ENCODE peak calls at places on chromosomes 1 and 21, in nine cellular contexts. One of them, this sample, is unnamed.
A peak's percentile ranks its signal among the peaks of the same experiment; 100 is the strongest.

GRCh38 chr1:54610048-54610447 is 13.3 kb downstream of the FAM151A start:
- DNase-seq in stimulated activated CD4-positive, alpha-beta T cell treated with anti-CD3 and anti-CD28 coated beads, Interleukin-2, amount 100 ng/mL, for 48 hours: no peak
- DNase-seq in RWPE1: no peak
- DNase-seq in NCI-H2171 treated with DMSO at 0.1 percent for 48 hours: no peak
- DNase-seq in HFFc6: peak; percentile 17
- DNase-seq in progenitor cell of endocrine pancreas: no peak
- DNase-seq in fibroblast of villous mesenchyme: no peak
- DNase-seq in suprapubic skin: peak; percentile 37
- DNase-seq in HEK293T: no peak
- DNase-seq in this sample: no peak

GRCh38 chr1:78102082-78102481 is 56.3 kb downstream of the GIPC2 start:
- DNase-seq in stimulated activated CD4-positive, alpha-beta T cell treated with anti-CD3 and anti-CD28 coated beads, Interleukin-2, amount 100 ng/mL, for 48 hours: no peak
- DNase-seq in RWPE1: no peak
- DNase-seq in NCI-H2171 treated with DMSO at 0.1 percent for 48 hours: no peak
- DNase-seq in HFFc6: peak; percentile 86
- DNase-seq in progenitor cell of endocrine pancreas: no peak
- DNase-seq in fibroblast of villous mesenchyme: peak; percentile 84
- DNase-seq in suprapubic skin: no peak
- DNase-seq in HEK293T: no peak
- DNase-seq in this sample: no peak

GRCh38 chr1:26702680-26703038 is 6.8 kb downstream of the ARID1A start:
- DNase-seq in stimulated activated CD4-positive, alpha-beta T cell treated with anti-CD3 and anti-CD28 coated beads, Interleukin-2, amount 100 ng/mL, for 48 hours: no peak
- DNase-seq in RWPE1: no peak
- DNase-seq in NCI-H2171 treated with DMSO at 0.1 percent for 48 hours: no peak
- DNase-seq in HFFc6: no peak
- DNase-seq in progenitor cell of endocrine pancreas: no peak
- DNase-seq in fibroblast of villous mesenchyme: no peak
- DNase-seq in suprapubic skin: no peak
- DNase-seq in HEK293T: no peak
- DNase-seq in this sample: no peak

GRCh38 chr1:47913225-47913823 is 83.9 kb downstream of the TRABD2B start:
- DNase-seq in stimulated activated CD4-positive, alpha-beta T cell treated with anti-CD3 and anti-CD28 coated beads, Interleukin-2, amount 100 ng/mL, for 48 hours: no peak
- DNase-seq in RWPE1: no peak
- DNase-seq in NCI-H2171 treated with DMSO at 0.1 percent for 48 hours: no peak
- DNase-seq in HFFc6: no peak
- DNase-seq in progenitor cell of endocrine pancreas: no peak
- DNase-seq in fibroblast of villous mesenchyme: no peak
- DNase-seq in suprapubic skin: no peak
- DNase-seq in HEK293T: no peak
- DNase-seq in this sample: no peak

GRCh38 chr1:1001057-1001630 is 1.2 kb upstream of the HES4 start:
- DNase-seq in stimulated activated CD4-positive, alpha-beta T cell treated with anti-CD3 and anti-CD28 coated beads, Interleukin-2, amount 100 ng/mL, for 48 hours: no peak
- DNase-seq in RWPE1: no peak
- DNase-seq in NCI-H2171 treated with DMSO at 0.1 percent for 48 hours: peak; percentile 56
- DNase-seq in HFFc6: no peak
- DNase-seq in progenitor cell of endocrine pancreas: peak; percentile 24
- DNase-seq in fibroblast of villous mesenchyme: no peak
- DNase-seq in suprapubic skin: peak; percentile 67
- DNase-seq in HEK293T: no peak
- DNase-seq in this sample: no peak

GRCh38 chr1:82632164-82632563 is 831.4 kb downstream of the ADGRL2 start:
- DNase-seq in stimulated activated CD4-positive, alpha-beta T cell treated with anti-CD3 and anti-CD28 coated beads, Interleukin-2, amount 100 ng/mL, for 48 hours: no peak
- DNase-seq in RWPE1: peak; percentile 59
- DNase-seq in NCI-H2171 treated with DMSO at 0.1 percent for 48 hours: no peak
- DNase-seq in HFFc6: no peak
- DNase-seq in progenitor cell of endocrine pancreas: no peak
- DNase-seq in fibroblast of villous mesenchyme: no peak
- DNase-seq in suprapubic skin: no peak
- DNase-seq in HEK293T: no peak
- DNase-seq in this sample: no peak

GRCh38 chr1:183710734-183711133 is 57.6 kb upstream of the APOBEC4 start:
- DNase-seq in stimulated activated CD4-positive, alpha-beta T cell treated with anti-CD3 and anti-CD28 coated beads, Interleukin-2, amount 100 ng/mL, for 48 hours: no peak
- DNase-seq in RWPE1: no peak
- DNase-seq in NCI-H2171 treated with DMSO at 0.1 percent for 48 hours: no peak
- DNase-seq in HFFc6: no peak
- DNase-seq in progenitor cell of endocrine pancreas: no peak
- DNase-seq in fibroblast of villous mesenchyme: peak; percentile 18
- DNase-seq in suprapubic skin: no peak
- DNase-seq in HEK293T: no peak
- DNase-seq in this sample: no peak

GRCh38 chr1:172549621-172550280 is 16.8 kb downstream of the SUCO start:
- DNase-seq in stimulated activated CD4-positive, alpha-beta T cell treated with anti-CD3 and anti-CD28 coated beads, Interleukin-2, amount 100 ng/mL, for 48 hours: no peak
- DNase-seq in RWPE1: no peak
- DNase-seq in NCI-H2171 treated with DMSO at 0.1 percent for 48 hours: peak; percentile 23
- DNase-seq in HFFc6: peak; percentile 50
- DNase-seq in progenitor cell of endocrine pancreas: no peak
- DNase-seq in fibroblast of villous mesenchyme: no peak
- DNase-seq in suprapubic skin: no peak
- DNase-seq in HEK293T: no peak
- DNase-seq in this sample: no peak

GRCh38 chr1:36306210-36306901 is at the start of gene SH3D21:
- DNase-seq in stimulated activated CD4-positive, alpha-beta T cell treated with anti-CD3 and anti-CD28 coated beads, Interleukin-2, amount 100 ng/mL, for 48 hours: no peak
- DNase-seq in RWPE1: peak; percentile 71
- DNase-seq in NCI-H2171 treated with DMSO at 0.1 percent for 48 hours: peak; percentile 59
- DNase-seq in HFFc6: peak; percentile 11
- DNase-seq in progenitor cell of endocrine pancreas: peak; percentile 52
- DNase-seq in fibroblast of villous mesenchyme: no peak
- DNase-seq in suprapubic skin: peak; percentile 72
- DNase-seq in HEK293T: peak; percentile 34
- DNase-seq in this sample: no peak

GRCh38 chr1:21552715-21553114 is 43.5 kb downstream of the ALPL start:
- DNase-seq in stimulated activated CD4-positive, alpha-beta T cell treated with anti-CD3 and anti-CD28 coated beads, Interleukin-2, amount 100 ng/mL, for 48 hours: no peak
- DNase-seq in RWPE1: no peak
- DNase-seq in NCI-H2171 treated with DMSO at 0.1 percent for 48 hours: no peak
- DNase-seq in HFFc6: peak; percentile 90
- DNase-seq in progenitor cell of endocrine pancreas: no peak
- DNase-seq in fibroblast of villous mesenchyme: peak; percentile 89
- DNase-seq in suprapubic skin: no peak
- DNase-seq in HEK293T: no peak
- DNase-seq in this sample: peak; percentile 92

GRCh38 chr1:166972827-166973226 is 2.5 kb downstream of the ILDR2 start:
- DNase-seq in stimulated activated CD4-positive, alpha-beta T cell treated with anti-CD3 and anti-CD28 coated beads, Interleukin-2, amount 100 ng/mL, for 48 hours: no peak
- DNase-seq in RWPE1: no peak
- DNase-seq in NCI-H2171 treated with DMSO at 0.1 percent for 48 hours: no peak
- DNase-seq in HFFc6: no peak
- DNase-seq in progenitor cell of endocrine pancreas: no peak
- DNase-seq in fibroblast of villous mesenchyme: no peak
- DNase-seq in suprapubic skin: no peak
- DNase-seq in HEK293T: no peak
- DNase-seq in this sample: no peak

GRCh38 chr1:55836086-55836485 is 620.9 kb upstream of the USP24 start:
- DNase-seq in stimulated activated CD4-positive, alpha-beta T cell treated with anti-CD3 and anti-CD28 coated beads, Interleukin-2, amount 100 ng/mL, for 48 hours: no peak
- DNase-seq in RWPE1: no peak
- DNase-seq in NCI-H2171 treated with DMSO at 0.1 percent for 48 hours: no peak
- DNase-seq in HFFc6: no peak
- DNase-seq in progenitor cell of endocrine pancreas: no peak
- DNase-seq in fibroblast of villous mesenchyme: no peak
- DNase-seq in suprapubic skin: no peak
- DNase-seq in HEK293T: no peak
- DNase-seq in this sample: no peak

GRCh38 chr1:209650454-209650853 is 1.8 kb downstream of the LAMB3 start:
- DNase-seq in stimulated activated CD4-positive, alpha-beta T cell treated with anti-CD3 and anti-CD28 coated beads, Interleukin-2, amount 100 ng/mL, for 48 hours: no peak
- DNase-seq in RWPE1: no peak
- DNase-seq in NCI-H2171 treated with DMSO at 0.1 percent for 48 hours: no peak
- DNase-seq in HFFc6: no peak
- DNase-seq in progenitor cell of endocrine pancreas: no peak
- DNase-seq in fibroblast of villous mesenchyme: no peak
- DNase-seq in suprapubic skin: no peak
- DNase-seq in HEK293T: no peak
- DNase-seq in this sample: no peak

GRCh38 chr1:225454733-225455132 is 26.9 kb upstream of the LBR start:
- DNase-seq in stimulated activated CD4-positive, alpha-beta T cell treated with anti-CD3 and anti-CD28 coated beads, Interleukin-2, amount 100 ng/mL, for 48 hours: peak; percentile 71
- DNase-seq in RWPE1: peak; percentile 95
- DNase-seq in NCI-H2171 treated with DMSO at 0.1 percent for 48 hours: no peak
- DNase-seq in HFFc6: peak; percentile 69
- DNase-seq in progenitor cell of endocrine pancreas: no peak
- DNase-seq in fibroblast of villous mesenchyme: peak; percentile 75
- DNase-seq in suprapubic skin: peak; percentile 55
- DNase-seq in HEK293T: no peak
- DNase-seq in this sample: peak; percentile 58

GRCh38 chr1:51433269-51433971 is 85.6 kb downstream of the EPS15 start:
- DNase-seq in stimulated activated CD4-positive, alpha-beta T cell treated with anti-CD3 and anti-CD28 coated beads, Interleukin-2, amount 100 ng/mL, for 48 hours: no peak
- DNase-seq in RWPE1: no peak
- DNase-seq in NCI-H2171 treated with DMSO at 0.1 percent for 48 hours: no peak
- DNase-seq in HFFc6: no peak
- DNase-seq in progenitor cell of endocrine pancreas: no peak
- DNase-seq in fibroblast of villous mesenchyme: no peak
- DNase-seq in suprapubic skin: no peak
- DNase-seq in HEK293T: no peak
- DNase-seq in this sample: no peak

GRCh38 chr21:40404319-40404906 is 442.5 kb downstream of the DSCAM start:
- DNase-seq in stimulated activated CD4-positive, alpha-beta T cell treated with anti-CD3 and anti-CD28 coated beads, Interleukin-2, amount 100 ng/mL, for 48 hours: no peak
- DNase-seq in RWPE1: no peak
- DNase-seq in NCI-H2171 treated with DMSO at 0.1 percent for 48 hours: peak; percentile 4
- DNase-seq in HFFc6: peak; percentile 61
- DNase-seq in progenitor cell of endocrine pancreas: no peak
- DNase-seq in fibroblast of villous mesenchyme: no peak
- DNase-seq in suprapubic skin: no peak
- DNase-seq in HEK293T: no peak
- DNase-seq in this sample: no peak

GRCh38 chr1:203038891-203039608 is 12.8 kb downstream of the PPFIA4 start:
- DNase-seq in stimulated activated CD4-positive, alpha-beta T cell treated with anti-CD3 and anti-CD28 coated beads, Interleukin-2, amount 100 ng/mL, for 48 hours: peak; percentile 51
- DNase-seq in RWPE1: peak; percentile 89
- DNase-seq in NCI-H2171 treated with DMSO at 0.1 percent for 48 hours: peak; percentile 85
- DNase-seq in HFFc6: peak; percentile 61
- DNase-seq in progenitor cell of endocrine pancreas: peak; percentile 56
- DNase-seq in fibroblast of villous mesenchyme: peak; percentile 61
- DNase-seq in suprapubic skin: no peak
- DNase-seq in HEK293T: peak; percentile 84
- DNase-seq in this sample: peak; percentile 24

GRCh38 chr1:160664573-160665051 is 17.8 kb upstream of the SLAMF1 start:
- DNase-seq in stimulated activated CD4-positive, alpha-beta T cell treated with anti-CD3 and anti-CD28 coated beads, Interleukin-2, amount 100 ng/mL, for 48 hours: no peak
- DNase-seq in RWPE1: no peak
- DNase-seq in NCI-H2171 treated with DMSO at 0.1 percent for 48 hours: no peak
- DNase-seq in HFFc6: no peak
- DNase-seq in progenitor cell of endocrine pancreas: no peak
- DNase-seq in fibroblast of villous mesenchyme: no peak
- DNase-seq in suprapubic skin: no peak
- DNase-seq in HEK293T: no peak
- DNase-seq in this sample: no peak

GRCh38 chr21:40245021-40245420 is 377.8 kb downstream of the PCP4 start:
- DNase-seq in stimulated activated CD4-positive, alpha-beta T cell treated with anti-CD3 and anti-CD28 coated beads, Interleukin-2, amount 100 ng/mL, for 48 hours: no peak
- DNase-seq in RWPE1: no peak
- DNase-seq in NCI-H2171 treated with DMSO at 0.1 percent for 48 hours: no peak
- DNase-seq in HFFc6: no peak
- DNase-seq in progenitor cell of endocrine pancreas: no peak
- DNase-seq in fibroblast of villous mesenchyme: no peak
- DNase-seq in suprapubic skin: no peak
- DNase-seq in HEK293T: no peak
- DNase-seq in this sample: no peak

GRCh38 chr1:73813726-73814125 is 384.2 kb downstream of the LRRIQ3 start:
- DNase-seq in stimulated activated CD4-positive, alpha-beta T cell treated with anti-CD3 and anti-CD28 coated beads, Interleukin-2, amount 100 ng/mL, for 48 hours: no peak
- DNase-seq in RWPE1: no peak
- DNase-seq in NCI-H2171 treated with DMSO at 0.1 percent for 48 hours: peak; percentile 3
- DNase-seq in HFFc6: no peak
- DNase-seq in progenitor cell of endocrine pancreas: no peak
- DNase-seq in fibroblast of villous mesenchyme: no peak
- DNase-seq in suprapubic skin: no peak
- DNase-seq in HEK293T: no peak
- DNase-seq in this sample: no peak

GRCh38 chr1:162678439-162678838 is 46.2 kb downstream of the DDR2 start:
- DNase-seq in stimulated activated CD4-positive, alpha-beta T cell treated with anti-CD3 and anti-CD28 coated beads, Interleukin-2, amount 100 ng/mL, for 48 hours: no peak
- DNase-seq in RWPE1: peak; percentile 48
- DNase-seq in NCI-H2171 treated with DMSO at 0.1 percent for 48 hours: no peak
- DNase-seq in HFFc6: peak; percentile 80
- DNase-seq in progenitor cell of endocrine pancreas: no peak
- DNase-seq in fibroblast of villous mesenchyme: peak; percentile 85
- DNase-seq in suprapubic skin: no peak
- DNase-seq in HEK293T: no peak
- DNase-seq in this sample: peak; percentile 68

GRCh38 chr1:38015978-38016640 is 3.6 kb downstream of the UTP11 start:
- DNase-seq in stimulated activated CD4-positive, alpha-beta T cell treated with anti-CD3 and anti-CD28 coated beads, Interleukin-2, amount 100 ng/mL, for 48 hours: no peak
- DNase-seq in RWPE1: no peak
- DNase-seq in NCI-H2171 treated with DMSO at 0.1 percent for 48 hours: no peak
- DNase-seq in HFFc6: no peak
- DNase-seq in progenitor cell of endocrine pancreas: no peak
- DNase-seq in fibroblast of villous mesenchyme: peak; percentile 29
- DNase-seq in suprapubic skin: no peak
- DNase-seq in HEK293T: no peak
- DNase-seq in this sample: no peak

GRCh38 chr1:209053587-209053986 is 529.9 kb upstream of the CAMK1G start:
- DNase-seq in stimulated activated CD4-positive, alpha-beta T cell treated with anti-CD3 and anti-CD28 coated beads, Interleukin-2, amount 100 ng/mL, for 48 hours: no peak
- DNase-seq in RWPE1: no peak
- DNase-seq in NCI-H2171 treated with DMSO at 0.1 percent for 48 hours: no peak
- DNase-seq in HFFc6: no peak
- DNase-seq in progenitor cell of endocrine pancreas: no peak
- DNase-seq in fibroblast of villous mesenchyme: no peak
- DNase-seq in suprapubic skin: no peak
- DNase-seq in HEK293T: no peak
- DNase-seq in this sample: no peak

GRCh38 chr1:172811698-172812097 is 152.8 kb downstream of the FASLG start:
- DNase-seq in stimulated activated CD4-positive, alpha-beta T cell treated with anti-CD3 and anti-CD28 coated beads, Interleukin-2, amount 100 ng/mL, for 48 hours: no peak
- DNase-seq in RWPE1: no peak
- DNase-seq in NCI-H2171 treated with DMSO at 0.1 percent for 48 hours: no peak
- DNase-seq in HFFc6: no peak
- DNase-seq in progenitor cell of endocrine pancreas: no peak
- DNase-seq in fibroblast of villous mesenchyme: no peak
- DNase-seq in suprapubic skin: no peak
- DNase-seq in HEK293T: no peak
- DNase-seq in this sample: no peak

GRCh38 chr1:38486115-38486514 is 373.5 kb downstream of the RRAGC start:
- DNase-seq in stimulated activated CD4-positive, alpha-beta T cell treated with anti-CD3 and anti-CD28 coated beads, Interleukin-2, amount 100 ng/mL, for 48 hours: no peak
- DNase-seq in RWPE1: no peak
- DNase-seq in NCI-H2171 treated with DMSO at 0.1 percent for 48 hours: no peak
- DNase-seq in HFFc6: no peak
- DNase-seq in progenitor cell of endocrine pancreas: no peak
- DNase-seq in fibroblast of villous mesenchyme: no peak
- DNase-seq in suprapubic skin: no peak
- DNase-seq in HEK293T: no peak
- DNase-seq in this sample: no peak

GRCh38 chr1:240073097-240073496 is 18.6 kb upstream of the FMN2 start:
- DNase-seq in stimulated activated CD4-positive, alpha-beta T cell treated with anti-CD3 and anti-CD28 coated beads, Interleukin-2, amount 100 ng/mL, for 48 hours: no peak
- DNase-seq in RWPE1: no peak
- DNase-seq in NCI-H2171 treated with DMSO at 0.1 percent for 48 hours: no peak
- DNase-seq in HFFc6: no peak
- DNase-seq in progenitor cell of endocrine pancreas: no peak
- DNase-seq in fibroblast of villous mesenchyme: peak; percentile 48
- DNase-seq in suprapubic skin: no peak
- DNase-seq in HEK293T: no peak
- DNase-seq in this sample: no peak

GRCh38 chr1:228872080-228872479 is 136.8 kb downstream of the RHOU start:
- DNase-seq in stimulated activated CD4-positive, alpha-beta T cell treated with anti-CD3 and anti-CD28 coated beads, Interleukin-2, amount 100 ng/mL, for 48 hours: no peak
- DNase-seq in RWPE1: no peak
- DNase-seq in NCI-H2171 treated with DMSO at 0.1 percent for 48 hours: no peak
- DNase-seq in HFFc6: no peak
- DNase-seq in progenitor cell of endocrine pancreas: no peak
- DNase-seq in fibroblast of villous mesenchyme: no peak
- DNase-seq in suprapubic skin: no peak
- DNase-seq in HEK293T: no peak
- DNase-seq in this sample: no peak

GRCh38 chr1:2351723-2352122 is 39.6 kb downstream of the MORN1 start:
- DNase-seq in stimulated activated CD4-positive, alpha-beta T cell treated with anti-CD3 and anti-CD28 coated beads, Interleukin-2, amount 100 ng/mL, for 48 hours: no peak
- DNase-seq in RWPE1: no peak
- DNase-seq in NCI-H2171 treated with DMSO at 0.1 percent for 48 hours: no peak
- DNase-seq in HFFc6: no peak
- DNase-seq in progenitor cell of endocrine pancreas: no peak
- DNase-seq in fibroblast of villous mesenchyme: no peak
- DNase-seq in suprapubic skin: peak; percentile 33
- DNase-seq in HEK293T: no peak
- DNase-seq in this sample: no peak

GRCh38 chr1:228062085-228062791 is 20.3 kb upstream of the ARF1 start:
- DNase-seq in stimulated activated CD4-positive, alpha-beta T cell treated with anti-CD3 and anti-CD28 coated beads, Interleukin-2, amount 100 ng/mL, for 48 hours: no peak
- DNase-seq in RWPE1: no peak
- DNase-seq in NCI-H2171 treated with DMSO at 0.1 percent for 48 hours: no peak
- DNase-seq in HFFc6: no peak
- DNase-seq in progenitor cell of endocrine pancreas: no peak
- DNase-seq in fibroblast of villous mesenchyme: no peak
- DNase-seq in suprapubic skin: peak; percentile 50
- DNase-seq in HEK293T: no peak
- DNase-seq in this sample: no peak

GRCh38 chr1:22203335-22203734 is 60.4 kb upstream of the WNT4 start:
- DNase-seq in stimulated activated CD4-positive, alpha-beta T cell treated with anti-CD3 and anti-CD28 coated beads, Interleukin-2, amount 100 ng/mL, for 48 hours: no peak
- DNase-seq in RWPE1: no peak
- DNase-seq in NCI-H2171 treated with DMSO at 0.1 percent for 48 hours: no peak
- DNase-seq in HFFc6: no peak
- DNase-seq in progenitor cell of endocrine pancreas: no peak
- DNase-seq in fibroblast of villous mesenchyme: no peak
- DNase-seq in suprapubic skin: no peak
- DNase-seq in HEK293T: no peak
- DNase-seq in this sample: no peak

GRCh38 chr1:23825076-23825761 is at the start of gene HMGCL:
- DNase-seq in stimulated activated CD4-positive, alpha-beta T cell treated with anti-CD3 and anti-CD28 coated beads, Interleukin-2, amount 100 ng/mL, for 48 hours: peak; percentile 81
- DNase-seq in RWPE1: peak; percentile 94
- DNase-seq in NCI-H2171 treated with DMSO at 0.1 percent for 48 hours: peak; percentile 93
- DNase-seq in HFFc6: peak; percentile 80
- DNase-seq in progenitor cell of endocrine pancreas: peak; percentile 78
- DNase-seq in fibroblast of villous mesenchyme: peak; percentile 89
- DNase-seq in suprapubic skin: peak; percentile 95
- DNase-seq in HEK293T: peak; percentile 94
- DNase-seq in this sample: peak; percentile 43